ENCODE peak calls at places on chromosomes 6 and 20, in five cellular contexts. O, W, X, V and T are unnamed samples.

GRCh38 chr6:113401231-113401630 is 455.9 kb upstream of the MARCKS start:
- DNase-seq in O (no peak), W (no peak), X (no peak), V (no peak), T (no peak)

GRCh38 chr6:43627008-43627825 is 1.8 kb downstream of the GTPBP2 start:
- DNase-seq in O (peak; percentile 97), W (peak; percentile 77), X (peak; percentile 61), V (no peak), T (no peak)

GRCh38 chr20:54346269-54346668 is 129.1 kb upstream of the DOK5 start:
- DNase-seq in O (no peak), W (no peak), X (no peak), V (no peak), T (no peak)

GRCh38 chr20:57397004-57397692 is 6.0 kb downstream of the RBM38 start:
- DNase-seq in O (no peak), W (no peak), X (peak; percentile 36), V (no peak), T (no peak)

GRCh38 chr6:103534107-103534506 is 1325.6 kb downstream of the HACE1 start:
- DNase-seq in O (no peak), W (no peak), X (no peak), V (no peak), T (no peak)

GRCh38 chr6:96651816-96652215 is 88.9 kb downstream of the FHL5 start:
- DNase-seq in O (no peak), W (no peak), X (peak; percentile 63), V (no peak), T (no peak)

GRCh38 chr6:35497571-35498406 is 910 bp upstream of the TEAD3 start:
- DNase-seq in O (peak; percentile 83), W (peak; percentile 69), X (no peak), V (peak; percentile 85), T (peak; percentile 64)

GRCh38 chr6:108699290-108700041 is 138.7 kb downstream of the FOXO3 start:
- DNase-seq in O (no peak), W (no peak), X (no peak), V (no peak), T (no peak)

GRCh38 chr6:70706491-70707123 is 38.9 kb downstream of the SMAP1 start:
- DNase-seq in O (peak; percentile 53), W (no peak), X (peak; percentile 60), V (no peak), T (no peak)

GRCh38 chr20:63433756-63434531 is 38.5 kb downstream of the KCNQ2 start:
- DNase-seq in O (no peak), W (no peak), X (peak; percentile 46), V (no peak), T (no peak)

GRCh38 chr20:47127986-47128385 is 228.5 kb downstream of the ZMYND8 start:
- DNase-seq in O (no peak), W (no peak), X (no peak), V (no peak), T (peak; percentile 26)

GRCh38 chr6:45148278-45148677 is 179.9 kb upstream of the RUNX2 start:
- DNase-seq in O (peak; percentile 34), W (no peak), X (no peak), V (no peak), T (no peak)

GRCh38 chr6:105974981-105975380 is 111.2 kb upstream of the PRDM1 start:
- DNase-seq in O (peak; percentile 32), W (no peak), X (no peak), V (no peak), T (no peak)

GRCh38 chr20:3677733-3678132 is 4.1 kb downstream of the ADAM33 start:
- DNase-seq in O (peak; percentile 70), W (peak; percentile 28), X (no peak), V (no peak), T (no peak)

GRCh38 chr6:7256785-7257184 is 56.2 kb downstream of the SSR1 start:
- DNase-seq in O (no peak), W (no peak), X (no peak), V (no peak), T (no peak)

GRCh38 chr20:4613718-4614620 is 107.7 kb upstream of the PRND start:
- DNase-seq in O (peak; percentile 68), W (peak; percentile 74), X (peak; percentile 78), V (peak; percentile 57), T (peak; percentile 34)

GRCh38 chr6:122145741-122146240 is 253.7 kb upstream of the HSF2 start:
- DNase-seq in O (no peak), W (no peak), X (no peak), V (no peak), T (no peak)

GRCh38 chr6:84791233-84791632 is 26.8 kb upstream of the TBX18 start:
- DNase-seq in O (peak; percentile 15), W (no peak), X (no peak), V (no peak), T (no peak)

GRCh38 chr20:5171790-5172164 is 45.0 kb downstream of the CDS2 start:
- DNase-seq in O (no peak), W (no peak), X (no peak), V (no peak), T (no peak)

GRCh38 chr20:60011512-60012507 is 53.6 kb downstream of the CDH26 start:
- DNase-seq in O (no peak), W (no peak), X (no peak), V (no peak), T (no peak)

GRCh38 chr6:16486661-16487060 is 248.3 kb downstream of the GMPR start:
- DNase-seq in O (no peak), W (no peak), X (no peak), V (no peak), T (no peak)

GRCh38 chr20:23515250-23515939 is 24.5 kb downstream of the CST8 start:
- DNase-seq in O (no peak), W (no peak), X (peak; percentile 18), V (no peak), T (no peak)

GRCh38 chr6:134738486-134738885 is 211.4 kb downstream of the ALDH8A1 start:
- DNase-seq in O (no peak), W (no peak), X (no peak), V (no peak), T (no peak)

GRCh38 chr6:169861431-169862045 is 110.1 kb downstream of the ERMARD start:
- DNase-seq in O (no peak), W (no peak), X (no peak), V (no peak), T (no peak)

GRCh38 chr20:53100476-53100911 is 128.3 kb downstream of the TSHZ2 start:
- DNase-seq in O (peak; percentile 57), W (no peak), X (no peak), V (no peak), T (no peak)

GRCh38 chr20:49692941-49693340 is 20.7 kb downstream of the B4GALT5 start:
- DNase-seq in O (no peak), W (no peak), X (no peak), V (no peak), T (no peak)

DNA sequence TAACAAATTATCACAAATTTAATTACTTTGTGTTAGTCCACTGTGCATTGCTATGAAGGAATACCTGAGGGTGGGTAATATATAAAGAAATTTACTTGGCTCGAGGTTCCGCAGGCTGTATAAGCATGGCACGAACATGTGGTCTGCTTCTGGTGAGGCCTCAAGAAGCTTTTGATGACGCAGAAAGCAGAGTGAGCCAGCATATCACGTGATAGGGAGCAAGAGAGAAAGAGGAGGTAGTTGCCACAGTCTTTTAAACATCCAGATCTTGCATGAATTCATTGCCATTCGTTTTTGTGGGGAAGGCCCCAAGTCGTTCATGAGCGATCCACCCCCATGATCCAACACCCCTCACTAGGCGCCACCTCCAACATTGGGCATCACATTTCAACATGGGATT is 733.7 kb downstream of the GRIK2 start:
- DNase-seq in O (no peak), W (no peak), X (no peak), V (no peak), T (no peak)
- TF ChIP-seq CTCF in O (no peak), W (no peak), X (no peak), V (no peak), T (no peak)

GRCh38 chr20:38125157-38126056 is 39.7 kb downstream of the TGM2 start:
- DNase-seq in O (no peak), W (peak; percentile 65), X (no peak), V (no peak), T (no peak)
- TF ChIP-seq CTCF in O (no peak), W (no peak), X (no peak), V (peak; percentile 25), T (no peak)

DNA sequence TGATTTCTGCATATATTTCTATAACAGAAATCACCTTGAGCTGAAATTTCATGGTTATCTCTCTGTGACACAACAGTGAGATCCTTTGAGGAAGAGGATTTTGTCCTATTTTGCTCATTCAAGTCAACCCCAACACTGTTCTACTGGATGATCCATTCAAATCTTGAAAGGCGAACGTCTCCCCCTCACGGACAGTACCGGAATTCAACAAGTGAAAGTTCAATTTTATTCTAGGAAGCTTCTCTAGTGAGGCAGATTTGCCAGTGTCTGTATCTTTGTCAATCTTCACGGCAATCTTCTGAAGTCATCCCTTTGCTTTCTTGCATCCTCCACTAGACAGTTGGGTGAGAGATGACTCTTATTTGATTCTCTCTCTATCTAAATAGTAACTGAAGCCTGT is 91.7 kb upstream of the PDE7B start:
- DNase-seq in O (no peak), W (no peak), X (peak; percentile 26), V (no peak), T (no peak)
- TF ChIP-seq CTCF in O (peak; percentile 40), W (no peak), X (peak; percentile 21), V (peak; percentile 49), T (no peak)

DNA sequence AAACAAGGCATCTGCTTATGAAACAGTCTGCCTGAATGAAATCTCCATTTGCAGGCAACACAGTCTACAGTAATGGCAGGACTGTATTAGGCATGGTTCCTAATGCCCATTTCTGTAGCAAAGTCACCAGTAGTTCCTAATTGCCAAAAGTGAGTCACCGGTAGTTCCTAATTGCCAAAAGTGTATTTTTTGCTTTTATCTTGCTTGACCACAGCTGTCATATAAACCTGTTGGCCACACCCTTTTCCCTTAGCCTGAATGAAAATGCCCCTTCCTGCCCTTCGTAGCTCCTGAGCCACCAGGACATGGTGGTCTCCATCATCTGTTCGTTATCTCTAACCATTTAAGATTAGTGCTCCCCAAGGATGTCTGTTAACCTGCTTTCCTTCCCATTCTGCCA is 34.5 kb downstream of the MTHFD1L start:
- DNase-seq in O (no peak), W (no peak), X (no peak), V (no peak), T (no peak)
- TF ChIP-seq CTCF in O (no peak), W (no peak), X (no peak), V (no peak), T (no peak)